ENCODE peak calls at places on chromosomes 12 and 14, in four cellular contexts. E is HepG2, Y is GM12878, H is H1. Z is an unnamed sample.

GRCh38 chr14:78173266-78174001 is 3.3 kb downstream of the NRXN3 start:
- DNase-seq in E (no peak), Y (no peak), H (no peak), Z (no peak)

GRCh38 chr12:5716221-5716620 is 228.8 kb downstream of the ANO2 start:
- DNase-seq in E (no peak), Y (no peak), H (no peak), Z (no peak)

GRCh38 chr12:52010152-52010622 is 3.4 kb downstream of the TAMALIN start:
- DNase-seq in E (peak), Y (no peak), H (peak), Z (peak)

GRCh38 chr12:3490848-3491382 is at the start of gene PRMT8:
- DNase-seq in E (no peak), Y (no peak), H (no peak), Z (no peak)

GRCh38 chr12:51721281-51721940 is 127.1 kb downstream of the FIGNL2 start:
- DNase-seq in E (no peak), Y (no peak), H (peak), Z (no peak)

GRCh38 chr12:57236925-57237652 is 7.6 kb downstream of the SHMT2 start:
- DNase-seq in E (no peak), Y (no peak), H (no peak), Z (no peak)

GRCh38 chr14:99447739-99448138 is 32.9 kb downstream of the SETD3 start:
- DNase-seq in E (no peak), Y (no peak), H (no peak), Z (no peak)

GRCh38 chr14:36700656-36701055 is 39.0 kb downstream of the PAX9 start:
- DNase-seq in E (no peak), Y (no peak), H (no peak), Z (no peak)

GRCh38 chr14:82779301-82779700 is 1245.6 kb upstream of the SEL1L start:
- DNase-seq in E (no peak), Y (no peak), H (no peak), Z (no peak)

GRCh38 chr12:80400591-80400991 is 43.4 kb upstream of the PTPRQ start:
- DNase-seq in E (no peak), Y (no peak), H (no peak), Z (no peak)

GRCh38 chr12:103880299-103881142 is 39.5 kb upstream of the NT5DC3 start:
- DNase-seq in E (no peak), Y (peak), H (no peak), Z (no peak)

GRCh38 chr14:50726372-50727107 is 58.4 kb upstream of the SAV1 start:
- DNase-seq in E (no peak), Y (no peak), H (no peak), Z (no peak)

GRCh38 chr12:52206309-52207040 is 14.7 kb upstream of the KRT80 start:
- DNase-seq in E (no peak), Y (no peak), H (no peak), Z (no peak)

GRCh38 chr12:22684526-22685118 is 59.7 kb downstream of the ETNK1 start:
- DNase-seq in E (peak), Y (peak), H (no peak), Z (peak)
- TF ChIP-seq ZNF274 in E (no peak), Y (no peak), H (no peak), Z (no peak)

GRCh38 chr14:73240816-73241480 is 3.6 kb downstream of the PAPLN start:
- DNase-seq in E (no peak), Y (no peak), H (no peak), Z (no peak)

GRCh38 chr14:73243748-73244147 is 6.4 kb downstream of the PAPLN start:
- DNase-seq in E (no peak), Y (no peak), H (no peak), Z (no peak)

GRCh38 chr14:73243341-73243740 is 6.0 kb downstream of the PAPLN start:
- DNase-seq in E (no peak), Y (no peak), H (no peak), Z (no peak)

GRCh38 chr14:73241481-73242165 is 4.3 kb downstream of the PAPLN start:
- DNase-seq in E (no peak), Y (no peak), H (no peak), Z (no peak)

DNA sequence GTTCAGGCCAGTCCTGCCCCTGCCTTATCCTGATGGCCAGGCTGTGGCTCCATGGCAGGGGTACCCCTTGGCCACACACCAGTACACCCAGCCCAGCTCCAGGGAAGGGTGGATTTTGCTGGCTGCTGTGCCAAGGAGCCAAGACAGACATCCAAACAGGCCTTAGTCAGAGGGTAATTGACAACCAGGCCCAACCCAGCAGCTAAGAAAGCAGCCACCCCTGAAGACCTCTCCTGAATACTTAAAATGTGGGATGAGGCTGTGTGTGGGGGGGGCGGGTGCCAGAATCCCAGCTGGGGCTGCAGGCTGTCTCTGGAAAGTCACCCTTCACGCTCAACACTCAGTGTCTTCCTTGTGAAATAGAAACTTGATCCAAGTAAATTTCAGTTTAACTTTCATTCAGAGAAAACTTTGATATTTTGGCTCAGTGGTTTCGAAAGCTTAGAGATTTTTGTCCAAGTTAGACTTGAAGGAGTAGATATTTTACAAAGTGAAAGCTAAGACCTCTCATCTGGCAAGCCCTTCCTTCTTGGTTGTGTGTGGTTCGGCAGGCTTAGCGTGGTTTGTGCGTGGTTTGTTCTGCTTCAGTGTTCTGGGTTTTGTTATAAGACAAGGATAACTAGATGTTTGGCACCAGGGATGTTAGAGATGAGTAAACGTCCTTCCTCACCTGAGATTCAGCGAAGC is 5.1 kb downstream of the PAPLN start:
- DNase-seq in E (no peak), Y (peak), H (no peak), Z (no peak)
- TF ChIP-seq SUZ12 in E (no peak), Y (no peak), H (no peak), Z (no peak)

DNA sequence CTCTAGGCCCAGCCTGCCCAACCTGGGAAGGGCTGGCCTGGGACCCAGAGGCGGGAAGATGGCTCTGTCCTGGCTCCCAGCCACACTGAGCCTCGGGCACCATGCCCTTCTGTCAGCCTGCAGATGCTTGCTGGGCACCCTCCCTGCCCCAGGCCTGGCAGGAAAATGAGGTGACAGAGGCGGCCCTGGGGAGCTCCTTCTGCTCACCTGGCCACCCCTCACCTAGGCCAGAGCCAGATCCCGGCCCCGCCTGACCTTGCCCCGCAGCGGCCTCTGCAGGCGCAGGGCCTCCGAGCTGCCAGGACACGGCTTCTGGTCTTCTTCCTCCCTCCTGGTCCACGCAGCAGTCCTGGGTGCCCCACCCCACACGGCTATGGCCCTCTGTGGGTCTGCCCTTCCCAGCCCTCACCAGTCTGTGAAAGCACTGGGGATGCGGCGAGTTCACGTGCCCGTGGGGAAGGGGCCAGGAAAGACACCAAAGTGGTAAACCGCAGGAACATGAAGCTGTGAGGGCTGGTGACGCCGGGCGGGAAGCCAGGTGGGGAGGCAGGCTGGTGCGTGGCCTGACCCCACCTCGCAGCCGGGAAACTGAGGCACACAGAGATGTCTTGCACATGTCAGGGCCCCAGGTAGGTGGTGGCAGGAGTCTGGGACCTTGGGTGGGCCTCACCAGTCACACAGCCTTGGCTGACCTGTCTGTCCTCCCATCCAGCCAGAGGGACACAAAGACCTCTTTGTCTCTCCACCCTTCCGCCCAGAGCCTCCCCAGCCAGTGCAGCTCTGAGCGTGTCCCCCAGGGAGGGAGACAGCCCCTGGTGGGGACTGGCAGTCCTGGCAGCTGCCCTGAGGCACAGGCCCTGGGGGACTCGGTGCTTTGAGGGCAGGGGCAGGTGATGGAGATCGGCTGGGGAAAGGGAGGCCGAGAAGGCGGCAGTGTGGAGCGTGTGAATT is 12.8 kb downstream of the BAG5 start:
- DNase-seq in E (peak), Y (no peak), H (no peak), Z (no peak)
- TF ChIP-seq YY1 in E (no peak), Y (no peak), H (no peak), Z (no peak)

GRCh38 chr14:68084256-68084655 is 264.7 kb downstream of the RAD51B start:
- DNase-seq in E (no peak), Y (no peak), H (no peak), Z (no peak)

GRCh38 chr14:68079941-68080697 is 260.5 kb downstream of the RAD51B start:
- DNase-seq in E (peak), Y (no peak), H (no peak), Z (no peak)

GRCh38 chr14:68085742-68086141 is 266.2 kb downstream of the RAD51B start:
- DNase-seq in E (peak), Y (no peak), H (no peak), Z (no peak)

GRCh38 chr14:68081489-68081888 is 261.9 kb downstream of the RAD51B start:
- DNase-seq in E (no peak), Y (no peak), H (no peak), Z (no peak)

GRCh38 chr14:68082698-68083291 is 263.2 kb downstream of the RAD51B start:
- DNase-seq in E (no peak), Y (no peak), H (no peak), Z (no peak)
- TF ChIP-seq ZNF274 in E (no peak), Y (no peak), H (no peak), Z (no peak)

DNA sequence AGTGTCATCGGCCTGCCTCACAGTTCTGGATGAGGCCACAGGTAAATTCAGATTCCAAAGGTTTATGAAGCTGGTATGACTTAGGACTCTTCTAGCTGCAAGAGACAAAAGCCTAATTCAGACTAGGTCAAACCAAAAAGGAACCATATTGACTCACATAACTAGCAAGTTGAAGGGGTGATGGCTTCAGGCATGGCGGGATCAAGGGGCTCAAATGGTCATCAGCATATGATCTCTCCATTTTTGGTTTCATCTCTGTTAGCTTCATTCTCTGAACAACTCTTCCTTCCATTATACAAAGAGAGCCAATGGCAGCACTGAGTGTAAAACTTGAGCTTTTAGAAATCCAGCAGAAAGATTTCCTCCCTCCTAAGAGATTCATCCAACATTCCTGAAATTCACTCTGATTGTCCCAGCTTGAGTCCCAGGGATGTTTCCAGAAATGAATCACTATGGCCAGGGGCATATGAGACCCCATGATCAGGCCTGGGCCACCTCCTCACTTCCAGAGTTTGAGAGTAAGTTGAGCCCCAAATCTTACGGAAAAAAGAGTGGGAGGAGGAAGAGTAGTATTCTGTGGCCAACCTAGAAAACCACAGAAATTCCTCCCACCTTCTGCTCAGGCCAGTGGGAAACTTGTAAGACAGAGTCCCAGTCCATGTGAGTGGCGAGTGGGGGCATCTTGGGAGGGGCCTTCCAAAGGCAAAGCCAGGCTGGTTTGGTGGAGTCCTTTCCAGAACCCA is 2.0 kb upstream of the MAP1LC3B2 start:
- DNase-seq in E (no peak), Y (no peak), H (no peak), Z (no peak)
- TF ChIP-seq SUZ12 in E (no peak), Y (no peak), H (no peak), Z (no peak)